ENCODE peak calls at places on chromosomes 16 and 17, in seven cellular contexts. Y is activated B cell treated with CpG ODN at 0.5 μM for 24 hours; D is mesothelial cell of epicardium; H is left ventricle myocardium superior; G is H7; S is stimulated activated CD4-positive, alpha-beta T cell treated with anti-CD3 and anti-CD28 coated beads, Interleukin-12 subunit alpha, Interleukin-12 subunit beta, amount 100 ng/mL, for 4 hours; A is NCI-H2029. X is an unnamed sample.

GRCh38 chr17:33594000-33594399 is 300.9 kb upstream of the ASIC2 start:
- DNase-seq in G (no peak), S (no peak), H (no peak), D (no peak), Y (no peak), A (no peak), X (no peak)

GRCh38 chr16:74699666-74700065 is 996 bp downstream of the MLKL start:
- DNase-seq in G (no peak), S (no peak), D (no peak), Y (no peak), A (no peak), H (no peak), X (no peak)

GRCh38 chr17:67628580-67629013 is 89.1 kb upstream of the NOL11 start:
- DNase-seq in H (peak), A (no peak), G (peak), D (no peak), S (no peak), Y (no peak), X (no peak)

GRCh38 chr16:85567101-85567866 is 45.8 kb upstream of the GSE1 start:
- DNase-seq in H (no peak), D (no peak), A (no peak), Y (no peak), S (no peak), G (peak), X (no peak)

GRCh38 chr17:61500287-61500686 is 48.1 kb downstream of the TBX4 start:
- DNase-seq in S (no peak), G (no peak), D (no peak), A (no peak), H (no peak), Y (no peak), X (no peak)

GRCh38 chr17:80968602-80969029 is 23.0 kb upstream of the CHMP6 start:
- DNase-seq in D (no peak), A (peak), Y (no peak), S (no peak), H (no peak), G (peak), X (no peak)

GRCh38 chr17:33016920-33017319 is 25.3 kb downstream of the SPACA3 start:
- DNase-seq in G (peak), H (no peak), A (no peak), D (no peak), Y (no peak), S (no peak), X (no peak)

GRCh38 chr16:47848481-47849109 is 307.2 kb downstream of the ABCC12 start:
- DNase-seq in A (peak), H (no peak), G (peak), D (no peak), S (no peak), Y (no peak), X (no peak)

GRCh38 chr16:24833352-24833751 is 12.4 kb upstream of the SLC5A11 start:
- DNase-seq in G (no peak), S (no peak), Y (no peak), H (no peak), A (no peak), D (no peak), X (no peak)

GRCh38 chr16:3999479-3999868 is 116.8 kb downstream of the ADCY9 start:
- DNase-seq in S (no peak), D (peak), G (peak), H (peak), Y (no peak), A (no peak), X (no peak)

GRCh38 chr17:66964930-66965800 is 658 bp downstream of the CACNG4 start:
- DNase-seq in S (peak), A (no peak), G (peak), D (peak), Y (no peak), H (peak), X (peak)

GRCh38 chr16:53515811-53516210 is 12.8 kb upstream of the AKTIP start:
- DNase-seq in G (no peak), A (no peak), H (no peak), S (no peak), Y (no peak), D (no peak), X (no peak)

GRCh38 chr17:31225831-31226230 is 71.2 kb downstream of the OMG start:
- DNase-seq in Y (no peak), S (no peak), H (no peak), D (no peak), G (no peak), A (no peak), X (no peak)

GRCh38 chr17:65008877-65009276 is 47.7 kb downstream of the GNA13 start:
- DNase-seq in G (no peak), D (no peak), Y (no peak), H (no peak), A (no peak), S (no peak), X (no peak)

GRCh38 chr16:64615647-64616280 is 506.1 kb downstream of the CDH11 start:
- DNase-seq in D (peak), A (no peak), Y (no peak), H (peak), G (no peak), S (no peak), X (no peak)

GRCh38 chr17:17414316-17414937 is 62.4 kb upstream of the MED9 start:
- DNase-seq in S (no peak), Y (no peak), H (peak), G (no peak), D (no peak), A (no peak), X (no peak)

GRCh38 chr17:9905902-9906301 is 831 bp upstream of the RCVRN start:
- DNase-seq in A (no peak), H (peak), S (no peak), D (no peak), G (peak), Y (no peak), X (no peak)

GRCh38 chr17:10812674-10813073 is 8.8 kb upstream of the TMEM238L start:
- DNase-seq in S (no peak), H (peak), Y (no peak), G (no peak), D (no peak), A (no peak), X (no peak)

GRCh38 chr16:68000024-68000423 is 740 bp upstream of the DPEP2 start:
- DNase-seq in A (no peak), H (no peak), D (no peak), G (no peak), Y (no peak), S (no peak), X (no peak)